ENCODE peak calls at places on chromosomes 12 and 14, in five cellular contexts. B, S, A, P and O are unnamed samples.

GRCh38 chr14:102591372-102591943 is 991 bp upstream of the RCOR1 start:
- ATAC-seq in B (no peak), S (peak; percentile 49), A (no peak), P (peak; percentile 9), O (no peak)

GRCh38 chr14:91327661-91328312 is 83.3 kb upstream of the GPR68 start:
- ATAC-seq in B (no peak), S (no peak), A (no peak), P (no peak), O (no peak)

GRCh38 chr12:39628836-39629235 is 9.2 kb upstream of the ABCD2 start:
- ATAC-seq in B (no peak), S (no peak), A (no peak), P (no peak), O (no peak)

GRCh38 chr12:80716711-80717469 is at the start of gene MYF5:
- ATAC-seq in B (no peak), S (no peak), A (no peak), P (no peak), O (peak; percentile 13)

GRCh38 chr14:91331761-91332447 is 85.7 kb downstream of the CCDC88C start:
- ATAC-seq in B (peak; percentile 54), S (peak; percentile 65), A (no peak), P (no peak), O (peak; percentile 32)

GRCh38 chr14:105118646-105119409 is 49.7 kb downstream of the JAG2 start:
- ATAC-seq in B (peak; percentile 69), S (no peak), A (peak; percentile 68), P (no peak), O (no peak)

GRCh38 chr14:68365228-68365627 is 427.6 kb downstream of the ZFP36L1 start:
- ATAC-seq in B (no peak), S (no peak), A (no peak), P (no peak), O (no peak)

GRCh38 chr12:4272976-4273650 is 449 bp upstream of the CCND2 start:
- ATAC-seq in B (no peak), S (no peak), A (no peak), P (no peak), O (no peak)

GRCh38 chr12:123923927-123924326 is 48.7 kb downstream of the CCDC92 start:
- ATAC-seq in B (no peak), S (no peak), A (no peak), P (no peak), O (no peak)

GRCh38 chr12:34297790-34298164 is 275.5 kb downstream of the ALG10 start:
- ATAC-seq in B (no peak), S (no peak), A (no peak), P (no peak), O (no peak)

GRCh38 chr14:51500776-51501175 is 150.9 kb upstream of the FRMD6 start:
- ATAC-seq in B (no peak), S (no peak), A (no peak), P (no peak), O (no peak)

GRCh38 chr12:113467154-113467513 is 4.5 kb downstream of the LHX5 start:
- ATAC-seq in B (no peak), S (peak; percentile 7), A (no peak), P (no peak), O (no peak)

GRCh38 chr14:31068235-31068634 is 42.1 kb upstream of the STRN3 start:
- ATAC-seq in B (peak; percentile 82), S (peak; percentile 46), A (peak; percentile 12), P (peak; percentile 38), O (peak; percentile 60)

GRCh38 chr12:3281588-3282150 is 204.5 kb downstream of the TSPAN9 start:
- ATAC-seq in B (no peak), S (no peak), A (no peak), P (peak; percentile 68), O (no peak)

GRCh38 chr12:1523558-1524050 is 70.8 kb downstream of the FBXL14 start:
- ATAC-seq in B (no peak), S (no peak), A (no peak), P (no peak), O (no peak)

GRCh38 chr12:20006856-20007255 is 361.5 kb upstream of the PDE3A start:
- ATAC-seq in B (no peak), S (no peak), A (no peak), P (no peak), O (no peak)

GRCh38 chr12:70049596-70050360 is 193.5 kb upstream of the CNOT2 start:
- ATAC-seq in B (peak; percentile 55), S (no peak), A (no peak), P (no peak), O (no peak)

GRCh38 chr12:79850610-79851299 is 84.1 kb downstream of the PPP1R12A start:
- ATAC-seq in B (no peak), S (no peak), A (no peak), P (no peak), O (no peak)

GRCh38 chr14:69708586-69709169 is 58.3 kb upstream of the SRSF5 start:
- ATAC-seq in B (no peak), S (peak; percentile 84), A (no peak), P (no peak), O (no peak)

GRCh38 chr12:77352941-77353340 is 287.6 kb upstream of the E2F7 start:
- ATAC-seq in B (no peak), S (no peak), A (no peak), P (no peak), O (no peak)

GRCh38 chr14:32932921-32933622 is 5.6 kb upstream of the NPAS3 start:
- ATAC-seq in B (peak; percentile 51), S (peak; percentile 12), A (peak; percentile 33), P (peak; percentile 71), O (peak; percentile 30)

GRCh38 chr14:52329678-52330376 is 15.7 kb downstream of the PTGER2 start:
- ATAC-seq in B (no peak), S (no peak), A (no peak), P (no peak), O (no peak)

GRCh38 chr12:77345336-77345735 is 280.0 kb upstream of the E2F7 start:
- ATAC-seq in B (no peak), S (no peak), A (no peak), P (peak; percentile 85), O (no peak)

GRCh38 chr12:101854747-101855146 is 22.6 kb upstream of the DRAM1 start:
- ATAC-seq in B (no peak), S (no peak), A (no peak), P (no peak), O (no peak)

GRCh38 chr12:108582981-108583770 is 14.7 kb downstream of the TMEM119 start:
- ATAC-seq in B (no peak), S (no peak), A (no peak), P (no peak), O (no peak)

GRCh38 chr12:91630118-91630517 is 447.5 kb upstream of the DCN start:
- ATAC-seq in B (no peak), S (no peak), A (no peak), P (no peak), O (no peak)

GRCh38 chr14:73058923-73059311 is 583 bp downstream of the RBM25 start:
- ATAC-seq in B (peak; percentile 8), S (peak; percentile 41), A (peak; percentile 3), P (peak; percentile 41), O (peak; percentile 10)

GRCh38 chr14:104795468-104795780 is at the start of gene AKT1:
- ATAC-seq in B (no peak), S (no peak), A (peak; percentile 12), P (no peak), O (peak; percentile 28)

GRCh38 chr12:86122846-86123468 is 133.2 kb downstream of the MGAT4C start:
- ATAC-seq in B (no peak), S (no peak), A (no peak), P (no peak), O (no peak)

GRCh38 chr12:92509156-92509758 is 193.5 kb upstream of the PLEKHG7 start:
- ATAC-seq in B (no peak), S (no peak), A (no peak), P (no peak), O (no peak)

DNA sequence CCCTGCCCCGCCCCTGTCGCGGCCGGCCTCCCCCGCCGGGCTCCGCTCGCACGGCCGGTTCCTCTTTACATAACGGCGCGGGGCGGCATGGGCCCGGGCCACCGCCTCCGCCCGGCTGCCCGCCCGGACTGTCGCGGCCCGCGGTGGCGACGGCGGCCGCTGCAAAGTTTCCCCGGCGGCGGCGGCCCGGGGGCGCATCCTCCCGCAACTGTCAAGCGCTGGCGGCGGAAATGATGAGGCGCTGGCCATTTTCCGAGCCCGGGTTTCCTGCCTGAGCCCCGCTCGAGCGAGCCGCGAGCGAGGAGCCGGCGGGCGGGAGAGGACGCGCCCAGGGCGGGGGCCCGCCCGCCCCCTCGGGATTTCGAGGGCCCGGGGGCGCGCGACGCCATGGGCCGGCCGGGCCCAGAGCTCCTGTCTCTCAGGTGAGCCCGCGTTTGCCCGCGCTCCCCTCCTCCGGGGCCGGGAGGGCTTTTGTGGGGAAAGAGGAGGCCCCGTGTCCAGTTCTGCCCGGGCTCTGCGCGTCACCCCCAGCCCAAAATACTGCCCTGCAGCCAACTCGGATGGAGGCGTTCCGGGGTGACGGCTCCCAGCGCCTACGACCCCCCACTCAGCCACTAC is at the start of gene SH2B3:
- ATAC-seq in B (no peak), S (peak; percentile 9), A (no peak), P (peak; percentile 5), O (peak; percentile 50)
- TF ChIP-seq POLR2A in B (no peak), S (no peak), A (peak; percentile 12), P (peak; percentile 82), O (peak; percentile 59)

GRCh38 chr12:55847603-55848329 is 5.0 kb upstream of the MMP19 start:
- ATAC-seq in B (peak; percentile 94), S (peak; percentile 72), A (peak; percentile 85), P (peak; percentile 92), O (peak; percentile 96)
- TF ChIP-seq POLR2A in B (no peak), S (no peak), A (no peak), P (peak; percentile 65), O (peak; percentile 46)

DNA sequence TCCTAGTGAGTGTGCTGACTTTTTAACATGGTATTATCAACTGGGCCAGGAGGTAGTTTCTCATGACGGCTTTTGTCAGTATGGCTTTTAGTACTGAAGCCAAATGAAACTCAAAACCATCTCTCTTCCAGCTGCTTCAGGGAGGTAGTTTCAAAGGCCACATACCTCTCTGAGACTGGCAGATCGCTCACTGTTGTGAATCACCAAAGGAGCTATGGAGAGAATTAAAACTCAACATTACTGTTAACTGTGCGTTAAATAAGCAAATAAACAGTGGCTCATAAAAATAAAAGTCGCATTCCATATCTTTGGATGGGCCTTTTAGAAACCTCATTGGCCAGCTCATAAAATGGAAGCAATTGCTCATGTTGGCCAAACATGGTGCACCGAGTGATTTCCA is 141.1 kb downstream of the HMGA2 start:
- ATAC-seq in B (no peak), S (no peak), A (no peak), P (no peak), O (no peak)
- TF ChIP-seq POLR2A in B (no peak), S (no peak), A (no peak), P (no peak), O (no peak)

GRCh38 chr12:52423035-52423434 is 11.1 kb downstream of the KRT75 start:
- ATAC-seq in B (no peak), S (no peak), A (no peak), P (no peak), O (peak; percentile 37)

GRCh38 chr12:52425466-52425865 is 8.7 kb downstream of the KRT75 start:
- ATAC-seq in B (no peak), S (no peak), A (no peak), P (no peak), O (no peak)

GRCh38 chr12:52427083-52427482 is 7.1 kb downstream of the KRT75 start:
- ATAC-seq in B (no peak), S (no peak), A (no peak), P (no peak), O (no peak)

GRCh38 chr12:52426034-52426433 is 8.1 kb downstream of the KRT75 start:
- ATAC-seq in B (no peak), S (no peak), A (no peak), P (no peak), O (no peak)

GRCh38 chr12:52423661-52424503 is 10.3 kb downstream of the KRT75 start:
- ATAC-seq in B (no peak), S (no peak), A (no peak), P (peak; percentile 34), O (peak; percentile 55)
- TF ChIP-seq POLR2A in B (no peak), S (no peak), A (no peak), P (no peak), O (no peak)

GRCh38 chr12:75511116-75512048 is at the start of gene KRR1:
- ATAC-seq in B (peak; percentile 99), S (peak; percentile 100), A (peak; percentile 99), P (peak; percentile 100), O (peak; percentile 98)
- TF ChIP-seq POLR2A in B (no peak), S (peak; percentile 46), A (no peak), P (peak; percentile 43), O (peak; percentile 45)